ENCODE peak calls at places on chromosomes 1 and 21, in six cellular contexts. Q is GM12865, F is Peyer's patch, X is cardiac fibroblast, E is A549, H is GM06990. O is an unnamed sample.

GRCh38 chr1:65182658-65183268 is 34.8 kb downstream of the AK4 start:
- DNase-seq in Q (no peak), F (no peak), X (no peak), E (no peak), H (no peak), O (no peak)

GRCh38 chr1:160403244-160403643 is 2.9 kb downstream of the VANGL2 start:
- DNase-seq in Q (no peak), F (no peak), X (peak), E (no peak), H (no peak), O (no peak)

GRCh38 chr1:178407662-178408061 is 89.1 kb downstream of the CLEC20A start:
- DNase-seq in Q (no peak), F (no peak), X (no peak), E (no peak), H (no peak), O (no peak)

GRCh38 chr1:14181191-14181793 is 417.2 kb upstream of the KAZN start:
- DNase-seq in Q (peak), F (no peak), X (no peak), E (no peak), H (no peak), O (no peak)

GRCh38 chr1:218164111-218164929 is 120.8 kb upstream of the RRP15 start:
- DNase-seq in Q (peak), F (peak), X (peak), E (peak), H (peak), O (no peak)

GRCh38 chr21:15001773-15002647 is 62.8 kb downstream of the NRIP1 start:
- DNase-seq in Q (peak), F (no peak), X (no peak), E (no peak), H (peak), O (no peak)

GRCh38 chr1:94739521-94740061 is 80.6 kb upstream of the SLC44A3 start:
- DNase-seq in Q (no peak), F (no peak), X (peak), E (no peak), H (no peak), O (peak)

GRCh38 chr1:16275591-16275990 is 38.6 kb upstream of the CPLANE2 start:
- DNase-seq in Q (no peak), F (no peak), X (no peak), E (no peak), H (no peak), O (no peak)

GRCh38 chr1:248871837-248872401 is 13.0 kb upstream of the ZNF692 start:
- DNase-seq in Q (no peak), F (no peak), X (no peak), E (no peak), H (no peak), O (no peak)

GRCh38 chr1:248873993-248874671 is 15.2 kb upstream of the ZNF692 start:
- DNase-seq in Q (peak), F (peak), X (peak), E (peak), H (peak), O (no peak)

GRCh38 chr1:248872752-248873408 is 14.0 kb upstream of the ZNF692 start:
- DNase-seq in Q (peak), F (peak), X (peak), E (peak), H (peak), O (peak)

GRCh38 chr1:248873409-248873992 is 14.6 kb upstream of the ZNF692 start:
- DNase-seq in Q (peak), F (peak), X (peak), E (peak), H (peak), O (peak)
- TF ChIP-seq CTCF in Q (no peak), F (no peak), X (no peak), E (no peak), H (no peak), O (peak)

GRCh38 chr1:205091043-205091740 is 6.9 kb upstream of the TMEM81 start:
- DNase-seq in Q (no peak), F (no peak), X (peak), E (no peak), H (no peak), O (no peak)
- H3K4me3 ChIP-seq in Q (no peak), F (no peak), X (no peak), E (no peak), H (no peak), O (no peak)

GRCh38 chr1:12244078-12244477 is 14.2 kb downstream of the VPS13D start:
- DNase-seq in Q (peak), F (no peak), X (peak), E (peak), H (no peak), O (no peak)
- TF ChIP-seq CTCF in Q (peak), F (peak), X (peak), E (peak), H (peak), O (peak)

DNA sequence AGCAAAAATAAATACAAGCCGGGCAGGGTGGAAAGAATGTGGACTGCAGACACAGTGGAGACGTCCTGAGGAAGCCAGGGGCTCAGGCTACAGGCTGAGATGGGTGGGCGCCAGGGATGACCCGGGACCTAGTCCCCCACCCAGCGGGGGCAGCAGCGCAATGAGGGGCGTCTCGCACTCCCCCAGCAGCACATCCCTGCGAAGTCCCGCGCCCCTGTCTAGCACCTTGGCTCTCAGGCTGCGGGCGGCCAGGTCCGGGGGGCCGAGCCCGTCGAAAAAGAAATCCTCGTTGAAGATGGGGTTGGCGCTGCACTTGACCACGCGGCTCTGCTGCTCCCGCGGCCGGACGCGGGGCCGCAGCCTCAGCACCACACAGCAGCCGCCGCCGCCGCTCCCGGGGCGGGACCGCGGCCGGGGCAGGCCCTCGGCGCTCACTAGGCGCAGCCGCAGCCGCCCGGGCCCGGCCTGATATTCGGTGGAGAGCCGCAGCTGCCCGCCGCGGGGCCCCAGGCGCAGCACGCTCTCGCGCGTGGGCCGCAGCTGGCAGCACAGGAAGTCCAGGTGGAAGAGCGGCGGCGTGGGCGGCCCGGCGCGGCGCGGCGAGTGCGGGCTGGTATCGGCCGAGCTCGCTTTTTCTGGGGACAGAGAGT is 1.7 kb downstream of the C2CD4D start:
- DNase-seq in Q (peak), F (no peak), X (no peak), E (no peak), H (peak), O (no peak)
- H3K4me3 ChIP-seq in Q (peak), F (peak), X (no peak), E (no peak), H (peak), O (no peak)

GRCh38 chr1:153032073-153032472 is 1.1 kb downstream of the SPRR1B start:
- DNase-seq in Q (no peak), F (no peak), X (no peak), E (no peak), H (no peak), O (no peak)

GRCh38 chr1:153028771-153029170 is 2.2 kb upstream of the SPRR1B start:
- DNase-seq in Q (no peak), F (no peak), X (no peak), E (no peak), H (no peak), O (no peak)

GRCh38 chr1:153030895-153031294 is at the start of gene SPRR1B:
- DNase-seq in Q (no peak), F (no peak), X (no peak), E (no peak), H (no peak), O (no peak)

GRCh38 chr1:153035211-153035610 is 4.2 kb downstream of the SPRR1B start:
- DNase-seq in Q (no peak), F (no peak), X (no peak), E (no peak), H (no peak), O (no peak)

DNA sequence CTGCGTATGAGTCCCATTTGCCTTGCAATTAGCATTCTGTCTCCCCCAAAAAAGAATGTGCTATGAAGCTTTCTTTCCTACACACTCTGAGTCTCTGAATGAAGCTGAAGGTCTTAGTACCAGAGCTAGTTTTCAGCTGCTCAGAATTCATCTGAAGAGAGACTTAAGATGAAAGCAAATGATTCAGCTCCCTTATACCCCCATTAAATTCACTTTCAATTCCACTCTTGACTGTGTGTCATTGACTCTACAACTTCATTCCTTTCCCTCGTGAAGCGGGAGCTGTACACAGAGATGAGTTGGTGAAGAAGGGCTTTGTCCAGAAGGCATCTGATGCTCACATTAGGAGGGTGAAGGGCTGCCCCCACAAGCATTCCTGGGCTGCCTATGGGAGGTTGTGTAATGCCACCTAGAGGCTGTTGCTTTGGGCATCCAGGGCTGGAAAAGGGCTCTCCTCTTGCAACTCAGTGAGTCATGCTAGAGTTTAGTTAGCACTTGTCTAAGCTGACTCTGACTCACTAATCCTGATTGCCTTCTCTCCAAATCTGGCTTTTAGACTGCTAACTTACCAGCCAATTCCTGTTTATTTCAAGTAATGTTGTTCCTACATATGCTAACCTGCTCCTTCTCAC is 1.8 kb downstream of the SPRR1B start:
- DNase-seq in Q (peak), F (no peak), X (peak), E (peak), H (no peak), O (peak)
- TF ChIP-seq CTCF in Q (peak), F (no peak), X (no peak), E (peak), H (peak), O (peak)

GRCh38 chr1:17439250-17440073 is at the start of gene RCC2:
- DNase-seq in Q (peak), F (peak), X (peak), E (peak), H (peak), O (no peak)

GRCh38 chr1:17441265-17441992 is 2.0 kb upstream of the RCC2 start:
- DNase-seq in Q (peak), F (no peak), X (peak), E (no peak), H (no peak), O (no peak)

GRCh38 chr1:17440827-17441168 is 1.3 kb upstream of the RCC2 start:
- DNase-seq in Q (no peak), F (no peak), X (no peak), E (no peak), H (no peak), O (no peak)

GRCh38 chr1:17438977-17439249 is 564 bp downstream of the RCC2 start:
- DNase-seq in Q (no peak), F (peak), X (no peak), E (no peak), H (peak), O (no peak)

GRCh38 chr1:17440074-17440826 is 773 bp upstream of the RCC2 start:
- DNase-seq in Q (no peak), F (no peak), X (no peak), E (no peak), H (no peak), O (no peak)
- H3K4me3 ChIP-seq in Q (peak), F (peak), X (peak), E (peak), H (peak), O (peak)

DNA sequence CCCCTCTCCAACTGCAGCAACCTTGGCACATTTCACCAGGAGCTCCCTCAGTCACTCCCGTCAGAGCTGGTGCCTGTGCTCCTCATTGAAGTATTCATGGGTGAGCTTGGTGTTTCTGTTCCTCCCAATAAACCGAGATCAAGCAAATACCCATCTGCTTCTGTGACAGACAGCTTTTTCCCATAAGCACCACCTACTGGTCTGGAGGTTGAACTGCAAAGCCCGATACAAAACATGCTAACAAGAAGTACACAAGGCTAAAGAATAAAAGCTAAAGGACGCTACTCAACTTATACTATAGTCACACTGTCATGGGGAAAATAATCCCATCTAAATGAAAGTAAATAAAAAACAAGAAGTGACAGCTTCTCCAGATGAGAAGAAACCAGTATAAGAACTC is 111.9 kb upstream of the C21orf91 start:
- DNase-seq in Q (peak), F (no peak), X (no peak), E (no peak), H (no peak), O (no peak)
- TF ChIP-seq CTCF in Q (peak), F (peak), X (peak), E (no peak), H (peak), O (peak)